ENCODE peak calls at places on chromosomes 11 and 22, in eight cellular contexts. F is thoracic aorta; W is upper lobe of right lung; Q is lower lobe of right lung; V is hepatocyte; O is left lung; R is CD4-positive, alpha-beta memory T cell; A is A549. S is an unnamed sample.

GRCh38 chr22:27310966-27311665 is 490.4 kb downstream of the MN1 start:
- DNase-seq in F (no peak), W (no peak), Q (no peak), V (no peak), O (no peak), R (no peak), A (no peak), S (no peak)

GRCh38 chr22:43066844-43067385 is 22.3 kb downstream of the TTLL1 start:
- DNase-seq in F (no peak), W (no peak), Q (no peak), V (peak; percentile 66), O (no peak), R (no peak), A (no peak), S (no peak)

GRCh38 chr11:35918716-35919115 is 25.1 kb upstream of the LDLRAD3 start:
- DNase-seq in F (no peak), W (no peak), Q (no peak), V (no peak), O (no peak), R (no peak), A (no peak), S (no peak)

GRCh38 chr11:5809122-5809519 is 397 bp downstream of the OR52N2 start:
- DNase-seq in F (no peak), W (no peak), Q (no peak), V (peak; percentile 10), O (no peak), R (peak; percentile 5), A (no peak), S (no peak)

GRCh38 chr11:91248199-91248807 is 976.3 kb upstream of the FAT3 start:
- DNase-seq in F (no peak), W (no peak), Q (no peak), V (peak; percentile 65), O (no peak), R (no peak), A (peak; percentile 57), S (peak; percentile 8)

GRCh38 chr11:74615988-74616387 is 23.6 kb downstream of the POLD3 start:
- DNase-seq in F (no peak), W (no peak), Q (no peak), V (no peak), O (no peak), R (no peak), A (no peak), S (no peak)

GRCh38 chr22:39290724-39291161 is 28.7 kb downstream of the RPL3 start:
- DNase-seq in F (no peak), W (no peak), Q (no peak), V (peak; percentile 75), O (peak; percentile 51), R (no peak), A (peak; percentile 77), S (no peak)

GRCh38 chr11:111540114-111540920 is at the start of gene LAYN:
- DNase-seq in F (peak; percentile 12), W (peak; percentile 74), Q (peak; percentile 70), V (peak; percentile 73), O (peak; percentile 56), R (no peak), A (no peak), S (no peak)

GRCh38 chr11:27309064-27309463 is 54.0 kb downstream of the CCDC34 start:
- DNase-seq in F (no peak), W (no peak), Q (no peak), V (no peak), O (no peak), R (no peak), A (no peak), S (no peak)

GRCh38 chr11:19237813-19238212 is 2.9 kb downstream of the E2F8 start:
- DNase-seq in F (no peak), W (no peak), Q (no peak), V (peak; percentile 47), O (no peak), R (no peak), A (no peak), S (no peak)

GRCh38 chr11:43579171-43579918 is 101.2 kb upstream of the HSD17B12 start:
- DNase-seq in F (no peak), W (no peak), Q (no peak), V (peak; percentile 40), O (no peak), R (no peak), A (peak; percentile 67), S (no peak)

GRCh38 chr22:49966716-49967332 is 6.3 kb downstream of the PIM3 start:
- DNase-seq in F (peak; percentile 11), W (peak; percentile 90), Q (peak; percentile 87), V (peak; percentile 81), O (peak; percentile 72), R (peak; percentile 16), A (no peak), S (no peak)

GRCh38 chr22:49966041-49966715 is 5.6 kb downstream of the PIM3 start:
- DNase-seq in F (peak; percentile 1), W (peak; percentile 68), Q (no peak), V (peak; percentile 52), O (peak; percentile 43), R (no peak), A (no peak), S (no peak)

GRCh38 chr22:49968831-49969661 is 8.5 kb downstream of the PIM3 start:
- DNase-seq in F (peak; percentile 1), W (peak; percentile 68), Q (peak; percentile 56), V (peak; percentile 35), O (peak; percentile 36), R (peak; percentile 22), A (no peak), S (no peak)

GRCh38 chr22:49968313-49968830 is 7.8 kb downstream of the PIM3 start:
- DNase-seq in F (peak; percentile 1), W (peak; percentile 69), Q (peak; percentile 48), V (peak; percentile 23), O (no peak), R (peak; percentile 14), A (no peak), S (no peak)

DNA sequence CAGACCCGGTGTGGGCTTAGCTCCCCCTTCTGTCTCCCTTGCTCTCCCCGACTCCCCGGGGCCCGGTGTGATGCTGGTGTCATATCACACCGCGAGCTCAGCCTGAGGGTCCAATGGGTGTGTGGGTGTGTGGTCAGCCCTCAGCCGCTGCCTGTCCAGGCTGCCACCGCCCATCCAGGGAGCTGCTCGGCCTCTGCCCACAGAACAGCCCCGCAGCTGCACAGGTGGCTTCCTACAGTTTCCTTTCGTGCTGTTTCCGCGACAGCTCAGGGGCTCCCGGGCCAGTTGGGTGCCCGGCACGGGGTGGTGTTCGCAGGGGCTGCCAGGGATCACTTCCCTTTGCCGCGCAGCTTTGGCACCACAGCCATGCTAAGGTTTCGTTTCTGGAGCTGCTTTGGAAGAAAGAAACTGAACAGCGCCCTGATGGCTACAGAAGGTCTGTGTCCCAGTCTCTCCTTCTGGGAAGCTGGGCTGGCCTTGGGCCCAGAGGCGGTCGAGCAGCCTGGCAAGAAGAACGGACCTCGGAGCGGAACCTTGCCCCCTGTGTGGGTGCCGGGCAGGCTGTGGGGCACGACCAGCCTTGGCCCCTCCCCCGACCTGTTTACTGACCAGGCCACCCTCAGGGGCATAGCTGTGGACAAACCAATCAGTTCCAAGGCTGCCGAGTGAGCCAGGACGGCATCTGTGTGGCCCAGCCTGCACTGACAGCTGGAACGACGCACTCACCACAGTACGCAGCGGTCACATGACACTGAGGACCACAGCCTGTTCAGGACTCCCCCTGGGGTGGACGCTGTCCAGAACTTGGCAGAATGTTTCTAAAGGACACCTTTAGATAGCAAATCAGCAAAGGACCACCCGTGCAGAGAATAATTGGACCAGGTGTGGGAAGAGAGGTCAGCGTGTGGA is 7.0 kb downstream of the PIM3 start:
- DNase-seq in F (peak; percentile 7), W (peak; percentile 83), Q (peak; percentile 77), V (peak; percentile 53), O (peak; percentile 49), R (peak; percentile 21), A (no peak), S (no peak)
- H3K4me1 ChIP-seq in F (peaks cover 70% of the 10 kb centered on the region), W (peaks cover 73% of the 10 kb centered on the region), Q (peaks cover 88% of the 10 kb centered on the region), V (peaks cover 56% of the 10 kb centered on the region), O (peaks cover 45% of the 10 kb centered on the region), R (peaks cover 49% of the 10 kb centered on the region), A (peaks cover 54% of the 10 kb centered on the region), S (peaks cover 63% of the 10 kb centered on the region)

GRCh38 chr22:36365020-36365411 is 22.8 kb downstream of the MYH9 start:
- DNase-seq in F (peak; percentile 91), W (no peak), Q (peak; percentile 65), V (peak; percentile 91), O (peak; percentile 81), R (peak; percentile 92), A (peak; percentile 89), S (peak; percentile 82)

GRCh38 chr22:36364255-36365019 is 23.3 kb downstream of the MYH9 start:
- DNase-seq in F (no peak), W (no peak), Q (no peak), V (no peak), O (no peak), R (no peak), A (no peak), S (no peak)

GRCh38 chr22:36367479-36367878 is 20.3 kb downstream of the MYH9 start:
- DNase-seq in F (no peak), W (no peak), Q (peak; percentile 53), V (no peak), O (no peak), R (no peak), A (no peak), S (no peak)

GRCh38 chr22:36367066-36367465 is 20.7 kb downstream of the MYH9 start:
- DNase-seq in F (no peak), W (no peak), Q (no peak), V (no peak), O (no peak), R (no peak), A (no peak), S (no peak)

GRCh38 chr22:36366291-36366708 is 21.5 kb downstream of the MYH9 start:
- DNase-seq in F (peak; percentile 39), W (no peak), Q (no peak), V (peak; percentile 46), O (no peak), R (no peak), A (no peak), S (no peak)
- H3K27ac ChIP-seq in F (peak overlapping the region; percentile 93), W (peak overlapping the region; percentile 69), Q (peak overlapping the region; percentile 66), V (peak overlapping the region; percentile 98), O (peak overlapping the region; percentile 87), R (peak overlapping the region; percentile 91), A (peak overlapping the region; percentile 99), S (peak overlapping the region; percentile 97)

DNA sequence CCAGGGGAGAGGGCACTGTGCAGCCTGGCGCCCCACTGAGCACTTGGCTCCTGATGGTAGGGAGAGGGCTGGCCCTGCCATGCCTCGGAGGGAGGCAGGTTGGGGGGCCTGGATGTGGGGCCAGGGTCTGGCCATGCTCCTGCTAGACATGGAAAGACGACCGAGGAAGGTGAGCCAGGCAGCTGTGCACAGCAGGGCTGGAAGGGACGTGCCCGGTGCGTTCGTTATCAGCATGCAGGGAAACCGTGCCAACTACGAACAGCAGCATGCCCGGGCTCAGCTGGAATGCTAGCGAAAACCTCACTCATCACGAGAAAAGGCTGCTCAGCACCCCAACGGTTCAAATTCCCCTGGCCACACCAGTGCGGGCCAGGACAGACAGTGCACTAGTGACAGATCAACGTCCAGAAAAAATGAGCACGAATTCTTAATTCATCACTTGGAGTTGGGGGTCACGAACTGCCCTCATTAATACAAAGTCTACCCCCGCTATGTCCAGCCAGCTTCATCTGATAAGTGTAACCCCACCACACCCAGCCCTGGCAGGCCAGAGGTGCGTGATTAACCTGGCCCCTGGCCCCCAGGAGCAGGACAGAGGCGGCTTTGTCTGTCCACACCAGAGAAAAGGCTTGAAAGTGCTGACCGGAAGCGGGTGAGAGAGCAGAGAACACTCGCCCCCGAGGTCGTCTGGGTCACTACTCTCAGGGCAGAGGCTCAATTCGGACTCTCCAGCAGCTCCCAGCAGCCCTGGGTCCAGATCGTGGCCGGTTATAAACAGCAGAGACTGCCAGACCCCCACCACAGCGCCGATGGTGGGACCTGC is 84.2 kb downstream of the CELSR1 start:
- DNase-seq in F (no peak), W (no peak), Q (no peak), V (no peak), O (no peak), R (no peak), A (no peak), S (no peak)
- H3K4me1 ChIP-seq in F (no peaks in the 10 kb centered on the region), W (peaks cover 21% of the 10 kb centered on the region), Q (peaks cover 40% of the 10 kb centered on the region), V (peaks cover 21% of the 10 kb centered on the region), O (peaks cover 6% of the 10 kb centered on the region), R (no peaks in the 10 kb centered on the region), A (peaks cover 30% of the 10 kb centered on the region), S (peaks cover 17% of the 10 kb centered on the region)

GRCh38 chr11:113447621-113448310 is 27.4 kb downstream of the DRD2 start:
- DNase-seq in F (no peak), W (no peak), Q (no peak), V (no peak), O (no peak), R (no peak), A (no peak), S (no peak)
- H3K27ac ChIP-seq in F (no peak overlapping the region), W (no peak overlapping the region), Q (no peak overlapping the region), V (no peak overlapping the region), O (no peak overlapping the region), R (no peak overlapping the region), A (no peak overlapping the region), S (no peak overlapping the region)